ENCODE peak calls at places on chromosomes 2 and 18, in six cellular contexts. K is left lung, Q is progenitor cell of endocrine pancreas, E is endothelial cell, R is NAMALWA, B is GM12892. T is an unnamed sample.

GRCh38 chr2:9638532-9638931 is 7.7 kb upstream of the YWHAQ start:
- DNase-seq in R (no peak), K (peak; percentile 77), Q (no peak), E (no peak), B (no peak), T (peak; percentile 86)

GRCh38 chr18:34971313-34971712 is 69.9 kb upstream of the MAPRE2 start:
- DNase-seq in E (no peak), Q (no peak), B (no peak), K (no peak), R (no peak), T (no peak)

GRCh38 chr2:112154246-112155110 is 16.3 kb downstream of the FBLN7 start:
- DNase-seq in K (no peak), Q (no peak), E (no peak), R (peak; percentile 59), B (no peak), T (no peak)

GRCh38 chr2:20484034-20484617 is 37.3 kb downstream of the RHOB start:
- DNase-seq in R (no peak), E (no peak), K (no peak), B (no peak), Q (peak; percentile 4), T (no peak)

GRCh38 chr18:46630160-46630559 is 26.9 kb downstream of the LOXHD1 start:
- DNase-seq in E (no peak), K (no peak), Q (no peak), R (no peak), B (no peak), T (no peak)

GRCh38 chr18:31658670-31659573 is 25.5 kb downstream of the B4GALT6 start:
- DNase-seq in R (peak; percentile 34), K (no peak), Q (no peak), B (no peak), E (no peak), T (no peak)

GRCh38 chr2:16093639-16094447 is 153.5 kb downstream of the MYCN start:
- DNase-seq in E (no peak), K (no peak), Q (no peak), B (no peak), R (no peak), T (no peak)

GRCh38 chr2:137838255-137839092 is 125.8 kb upstream of the HNMT start:
- DNase-seq in K (no peak), E (peak; percentile 11), Q (no peak), R (peak; percentile 55), B (peak; percentile 5), T (peak; percentile 72)

GRCh38 chr2:127381762-127382161 is 6.0 kb downstream of the MAP3K2 start:
- DNase-seq in K (no peak), Q (no peak), R (no peak), B (no peak), E (no peak), T (no peak)

GRCh38 chr18:48831802-48832201 is 119.0 kb downstream of the SMAD7 start:
- DNase-seq in Q (no peak), R (no peak), K (no peak), B (no peak), E (no peak), T (no peak)

GRCh38 chr2:142586693-142587432 is 290.6 kb upstream of the KYNU start:
- DNase-seq in R (peak; percentile 30), Q (no peak), B (no peak), K (no peak), E (no peak), T (no peak)

GRCh38 chr2:186751790-186752189 is 57.9 kb downstream of the FAM171B start:
- DNase-seq in E (no peak), Q (no peak), B (no peak), K (no peak), R (no peak), T (no peak)

GRCh38 chr2:112795720-112796119 is 11.4 kb upstream of the IL1A start:
- DNase-seq in B (no peak), Q (peak; percentile 18), R (no peak), E (no peak), K (no peak), T (no peak)

GRCh38 chr18:45066868-45067267 is 386.2 kb downstream of the SETBP1 start:
- DNase-seq in K (no peak), E (no peak), R (no peak), B (no peak), Q (no peak), T (no peak)

GRCh38 chr2:171541202-171541884 is 19.1 kb downstream of the CYBRD1 start:
- DNase-seq in B (no peak), E (no peak), K (no peak), Q (no peak), R (peak; percentile 52), T (peak; percentile 29)

GRCh38 chr2:159968282-159968900 is 94.0 kb downstream of the PLA2R1 start:
- DNase-seq in E (peak; percentile 41), B (no peak), K (no peak), R (peak; percentile 65), Q (peak; percentile 10), T (peak; percentile 61)